ENCODE peak calls at places on chromosomes 11 and 22, in ten cellular contexts. Y is left cardiac atrium; L is T-helper 2 cell; P is LoVo; X is stimulated activated CD4-positive, alpha-beta T cell treated with anti-CD3 and anti-CD28 coated beads, Interleukin-15, amount 100 ng/mL, for 1 hour; V is astrocyte of the spinal cord; U is kidney epithelial cell; R is lower leg skin; B is tibial nerve; I is GM04503. K is an unnamed sample.

GRCh38 chr11:74696932-74697687 is 34.1 kb downstream of the CHRDL2 start:
- DNase-seq in R (peak), V (peak), B (peak), X (no peak), U (peak), I (no peak), Y (peak), L (no peak), P (no peak), K (peak)

GRCh38 chr11:112874959-112875358 is 86.3 kb upstream of the NCAM1 start:
- DNase-seq in U (no peak), V (no peak), Y (no peak), B (no peak), R (no peak), X (no peak), P (no peak), I (no peak), L (no peak), K (no peak)

GRCh38 chr22:26671317-26672059 is 14.1 kb downstream of the MIAT start:
- DNase-seq in I (no peak), P (no peak), U (no peak), B (peak), R (peak), L (peak), V (no peak), X (peak), Y (peak), K (no peak)

GRCh38 chr11:27216268-27217149 is 146.5 kb downstream of the CCDC34 start:
- DNase-seq in U (no peak), P (no peak), X (no peak), B (no peak), Y (peak), R (no peak), I (no peak), V (peak), L (no peak), K (no peak)

GRCh38 chr11:121595717-121596156 is 143.0 kb upstream of the SORL1-AS1 start:
- DNase-seq in Y (peak), X (no peak), V (peak), B (no peak), I (peak), U (peak), R (peak), P (peak), L (no peak), K (peak)

GRCh38 chr11:67438121-67438902 is 830 bp upstream of the PTPRCAP start:
- DNase-seq in R (no peak), V (no peak), X (peak), L (peak), B (no peak), I (no peak), Y (peak), U (no peak), P (no peak), K (no peak)

GRCh38 chr11:75499423-75500305 is 26.1 kb downstream of the GDPD5 start:
- DNase-seq in X (no peak), B (peak), Y (peak), V (peak), U (peak), I (peak), L (no peak), P (peak), R (peak), K (no peak)

GRCh38 chr11:69912911-69913451 is 93.8 kb upstream of the FGF3 start:
- DNase-seq in U (no peak), Y (no peak), X (no peak), P (no peak), I (no peak), B (no peak), R (no peak), L (peak), V (no peak), K (no peak)

GRCh38 chr22:27204280-27204679 is 546.9 kb downstream of the MIAT start:
- DNase-seq in B (no peak), V (no peak), R (no peak), U (no peak), L (no peak), Y (no peak), X (no peak), P (no peak), I (no peak), K (no peak)

GRCh38 chr11:113874920-113875413 is 405 bp downstream of the USP28 start:
- DNase-seq in I (no peak), X (peak), V (peak), R (no peak), U (no peak), L (no peak), Y (no peak), B (no peak), P (peak), K (no peak)

K was measured in thoracic aorta.